ENCODE peak calls at places on chromosomes 12 and 14, in eight cellular contexts. One of them, this sample, is unnamed.

GRCh38 chr14:64673748-64674147 is 30.5 kb upstream of the PLEKHG3 start:
- DNase-seq in HL-60: peak
- DNase-seq in NCI-H1092 treated with DMSO at 0.1 percent for 48 hours: no peak
- DNase-seq in breast epithelium: no peak
- DNase-seq in COR-L47: no peak
- DNase-seq in activated CD8-positive, alpha-beta T cell treated with anti-CD3 and anti-CD28 coated beads, Interleukin-2, amount 10 ng/mL, durations not matched to agents 7 days and 5 days: peak
- DNase-seq in NAMALWA: no peak
- DNase-seq in T follicular helper cell: no peak
- DNase-seq in this sample: peak

GRCh38 chr14:105836730-105837129 is 310.3 kb downstream of the TMEM121 start:
- DNase-seq in HL-60: no peak
- DNase-seq in NCI-H1092 treated with DMSO at 0.1 percent for 48 hours: no peak
- DNase-seq in breast epithelium: no peak
- DNase-seq in COR-L47: no peak
- DNase-seq in activated CD8-positive, alpha-beta T cell treated with anti-CD3 and anti-CD28 coated beads, Interleukin-2, amount 10 ng/mL, durations not matched to agents 7 days and 5 days: peak
- DNase-seq in NAMALWA: no peak
- DNase-seq in T follicular helper cell: no peak
- DNase-seq in this sample: no peak

GRCh38 chr12:98998697-98999299 is 353.7 kb downstream of the APAF1 start:
- DNase-seq in HL-60: no peak
- DNase-seq in NCI-H1092 treated with DMSO at 0.1 percent for 48 hours: peak
- DNase-seq in breast epithelium: no peak
- DNase-seq in COR-L47: peak
- DNase-seq in activated CD8-positive, alpha-beta T cell treated with anti-CD3 and anti-CD28 coated beads, Interleukin-2, amount 10 ng/mL, durations not matched to agents 7 days and 5 days: no peak
- DNase-seq in NAMALWA: peak
- DNase-seq in T follicular helper cell: no peak
- DNase-seq in this sample: no peak

GRCh38 chr12:6834873-6835272 is 5.9 kb upstream of the GNB3 start:
- DNase-seq in HL-60: no peak
- DNase-seq in NCI-H1092 treated with DMSO at 0.1 percent for 48 hours: no peak
- DNase-seq in breast epithelium: no peak
- DNase-seq in COR-L47: no peak
- DNase-seq in activated CD8-positive, alpha-beta T cell treated with anti-CD3 and anti-CD28 coated beads, Interleukin-2, amount 10 ng/mL, durations not matched to agents 7 days and 5 days: no peak
- DNase-seq in NAMALWA: no peak
- DNase-seq in T follicular helper cell: no peak
- DNase-seq in this sample: no peak

GRCh38 chr12:62158416-62159360 is 101.5 kb upstream of the USP15 start:
- DNase-seq in HL-60: no peak
- DNase-seq in NCI-H1092 treated with DMSO at 0.1 percent for 48 hours: no peak
- DNase-seq in breast epithelium: no peak
- DNase-seq in COR-L47: no peak
- DNase-seq in activated CD8-positive, alpha-beta T cell treated with anti-CD3 and anti-CD28 coated beads, Interleukin-2, amount 10 ng/mL, durations not matched to agents 7 days and 5 days: no peak
- DNase-seq in NAMALWA: no peak
- DNase-seq in T follicular helper cell: no peak
- DNase-seq in this sample: no peak

GRCh38 chr12:26271889-26272492 is 76.6 kb downstream of the SSPN start:
- DNase-seq in HL-60: no peak
- DNase-seq in NCI-H1092 treated with DMSO at 0.1 percent for 48 hours: no peak
- DNase-seq in breast epithelium: peak
- DNase-seq in COR-L47: no peak
- DNase-seq in activated CD8-positive, alpha-beta T cell treated with anti-CD3 and anti-CD28 coated beads, Interleukin-2, amount 10 ng/mL, durations not matched to agents 7 days and 5 days: no peak
- DNase-seq in NAMALWA: no peak
- DNase-seq in T follicular helper cell: no peak
- DNase-seq in this sample: no peak

GRCh38 chr14:92780865-92781264 is 13.2 kb upstream of the GOLGA5 start:
- DNase-seq in HL-60: no peak
- DNase-seq in NCI-H1092 treated with DMSO at 0.1 percent for 48 hours: no peak
- DNase-seq in breast epithelium: no peak
- DNase-seq in COR-L47: no peak
- DNase-seq in activated CD8-positive, alpha-beta T cell treated with anti-CD3 and anti-CD28 coated beads, Interleukin-2, amount 10 ng/mL, durations not matched to agents 7 days and 5 days: no peak
- DNase-seq in NAMALWA: no peak
- DNase-seq in T follicular helper cell: no peak
- DNase-seq in this sample: no peak

GRCh38 chr14:67722293-67722692 is 20.6 kb downstream of the RDH12 start:
- DNase-seq in HL-60: no peak
- DNase-seq in NCI-H1092 treated with DMSO at 0.1 percent for 48 hours: peak
- DNase-seq in breast epithelium: no peak
- DNase-seq in COR-L47: no peak
- DNase-seq in activated CD8-positive, alpha-beta T cell treated with anti-CD3 and anti-CD28 coated beads, Interleukin-2, amount 10 ng/mL, durations not matched to agents 7 days and 5 days: no peak
- DNase-seq in NAMALWA: no peak
- DNase-seq in T follicular helper cell: no peak
- DNase-seq in this sample: no peak

GRCh38 chr12:107319536-107320030 is 226.2 kb upstream of the CRY1 start:
- DNase-seq in HL-60: peak
- DNase-seq in NCI-H1092 treated with DMSO at 0.1 percent for 48 hours: no peak
- DNase-seq in breast epithelium: no peak
- DNase-seq in COR-L47: peak
- DNase-seq in activated CD8-positive, alpha-beta T cell treated with anti-CD3 and anti-CD28 coated beads, Interleukin-2, amount 10 ng/mL, durations not matched to agents 7 days and 5 days: peak
- DNase-seq in NAMALWA: no peak
- DNase-seq in T follicular helper cell: no peak
- DNase-seq in this sample: peak

GRCh38 chr12:100675432-100675831 is 101.9 kb downstream of the GAS2L3 start:
- DNase-seq in HL-60: peak
- DNase-seq in NCI-H1092 treated with DMSO at 0.1 percent for 48 hours: peak
- DNase-seq in breast epithelium: no peak
- DNase-seq in COR-L47: peak
- DNase-seq in activated CD8-positive, alpha-beta T cell treated with anti-CD3 and anti-CD28 coated beads, Interleukin-2, amount 10 ng/mL, durations not matched to agents 7 days and 5 days: no peak
- DNase-seq in NAMALWA: peak
- DNase-seq in T follicular helper cell: no peak
- DNase-seq in this sample: no peak

GRCh38 chr12:66724616-66725015 is 45.7 kb upstream of the GRIP1 start:
- DNase-seq in HL-60: no peak
- DNase-seq in NCI-H1092 treated with DMSO at 0.1 percent for 48 hours: no peak
- DNase-seq in breast epithelium: no peak
- DNase-seq in COR-L47: no peak
- DNase-seq in activated CD8-positive, alpha-beta T cell treated with anti-CD3 and anti-CD28 coated beads, Interleukin-2, amount 10 ng/mL, durations not matched to agents 7 days and 5 days: no peak
- DNase-seq in NAMALWA: no peak
- DNase-seq in T follicular helper cell: no peak
- DNase-seq in this sample: no peak

GRCh38 chr14:105272623-105273022 is 24.3 kb downstream of the BTBD6 start:
- DNase-seq in HL-60: no peak
- DNase-seq in NCI-H1092 treated with DMSO at 0.1 percent for 48 hours: no peak
- DNase-seq in breast epithelium: no peak
- DNase-seq in COR-L47: no peak
- DNase-seq in activated CD8-positive, alpha-beta T cell treated with anti-CD3 and anti-CD28 coated beads, Interleukin-2, amount 10 ng/mL, durations not matched to agents 7 days and 5 days: no peak
- DNase-seq in NAMALWA: no peak
- DNase-seq in T follicular helper cell: no peak
- DNase-seq in this sample: no peak

GRCh38 chr12:115023279-115023678 is 339.3 kb upstream of the TBX3 start:
- DNase-seq in HL-60: no peak
- DNase-seq in NCI-H1092 treated with DMSO at 0.1 percent for 48 hours: no peak
- DNase-seq in breast epithelium: no peak
- DNase-seq in COR-L47: no peak
- DNase-seq in activated CD8-positive, alpha-beta T cell treated with anti-CD3 and anti-CD28 coated beads, Interleukin-2, amount 10 ng/mL, durations not matched to agents 7 days and 5 days: no peak
- DNase-seq in NAMALWA: no peak
- DNase-seq in T follicular helper cell: no peak
- DNase-seq in this sample: no peak

GRCh38 chr12:87818416-87818815 is 210.8 kb downstream of the C12orf50 start:
- DNase-seq in HL-60: no peak
- DNase-seq in NCI-H1092 treated with DMSO at 0.1 percent for 48 hours: no peak
- DNase-seq in breast epithelium: no peak
- DNase-seq in COR-L47: no peak
- DNase-seq in activated CD8-positive, alpha-beta T cell treated with anti-CD3 and anti-CD28 coated beads, Interleukin-2, amount 10 ng/mL, durations not matched to agents 7 days and 5 days: no peak
- DNase-seq in NAMALWA: no peak
- DNase-seq in T follicular helper cell: no peak
- DNase-seq in this sample: no peak

GRCh38 chr12:105363890-105364289 is 33.4 kb downstream of the C12orf75 start:
- DNase-seq in HL-60: no peak
- DNase-seq in NCI-H1092 treated with DMSO at 0.1 percent for 48 hours: no peak
- DNase-seq in breast epithelium: no peak
- DNase-seq in COR-L47: no peak
- DNase-seq in activated CD8-positive, alpha-beta T cell treated with anti-CD3 and anti-CD28 coated beads, Interleukin-2, amount 10 ng/mL, durations not matched to agents 7 days and 5 days: no peak
- DNase-seq in NAMALWA: no peak
- DNase-seq in T follicular helper cell: no peak
- DNase-seq in this sample: no peak

GRCh38 chr14:72678360-72678759 is 215.5 kb downstream of the DPF3 start:
- DNase-seq in HL-60: no peak
- DNase-seq in NCI-H1092 treated with DMSO at 0.1 percent for 48 hours: no peak
- DNase-seq in breast epithelium: no peak
- DNase-seq in COR-L47: no peak
- DNase-seq in activated CD8-positive, alpha-beta T cell treated with anti-CD3 and anti-CD28 coated beads, Interleukin-2, amount 10 ng/mL, durations not matched to agents 7 days and 5 days: no peak
- DNase-seq in NAMALWA: no peak
- DNase-seq in T follicular helper cell: no peak
- DNase-seq in this sample: no peak

GRCh38 chr12:46919666-46920065 is 93.9 kb upstream of the SLC38A4 start:
- DNase-seq in HL-60: no peak
- DNase-seq in NCI-H1092 treated with DMSO at 0.1 percent for 48 hours: no peak
- DNase-seq in breast epithelium: no peak
- DNase-seq in COR-L47: no peak
- DNase-seq in activated CD8-positive, alpha-beta T cell treated with anti-CD3 and anti-CD28 coated beads, Interleukin-2, amount 10 ng/mL, durations not matched to agents 7 days and 5 days: no peak
- DNase-seq in NAMALWA: no peak
- DNase-seq in T follicular helper cell: no peak
- DNase-seq in this sample: no peak

GRCh38 chr12:103865151-103865730 is 24.2 kb upstream of the NT5DC3 start:
- DNase-seq in HL-60: no peak
- DNase-seq in NCI-H1092 treated with DMSO at 0.1 percent for 48 hours: no peak
- DNase-seq in breast epithelium: no peak
- DNase-seq in COR-L47: no peak
- DNase-seq in activated CD8-positive, alpha-beta T cell treated with anti-CD3 and anti-CD28 coated beads, Interleukin-2, amount 10 ng/mL, durations not matched to agents 7 days and 5 days: no peak
- DNase-seq in NAMALWA: no peak
- DNase-seq in T follicular helper cell: no peak
- DNase-seq in this sample: no peak

GRCh38 chr12:48351022-48351708 is 446 bp upstream of the ZNF641 start:
- DNase-seq in HL-60: peak
- DNase-seq in NCI-H1092 treated with DMSO at 0.1 percent for 48 hours: no peak
- DNase-seq in breast epithelium: peak
- DNase-seq in COR-L47: peak
- DNase-seq in activated CD8-positive, alpha-beta T cell treated with anti-CD3 and anti-CD28 coated beads, Interleukin-2, amount 10 ng/mL, durations not matched to agents 7 days and 5 days: no peak
- DNase-seq in NAMALWA: no peak
- DNase-seq in T follicular helper cell: no peak
- DNase-seq in this sample: no peak

GRCh38 chr14:65810326-65810725 is 397.8 kb downstream of the FUT8 start:
- DNase-seq in HL-60: no peak
- DNase-seq in NCI-H1092 treated with DMSO at 0.1 percent for 48 hours: no peak
- DNase-seq in breast epithelium: no peak
- DNase-seq in COR-L47: peak
- DNase-seq in activated CD8-positive, alpha-beta T cell treated with anti-CD3 and anti-CD28 coated beads, Interleukin-2, amount 10 ng/mL, durations not matched to agents 7 days and 5 days: no peak
- DNase-seq in NAMALWA: no peak
- DNase-seq in T follicular helper cell: no peak
- DNase-seq in this sample: no peak

GRCh38 chr12:21697829-21698630 is 40.4 kb upstream of the LDHB start:
- DNase-seq in HL-60: no peak
- DNase-seq in NCI-H1092 treated with DMSO at 0.1 percent for 48 hours: peak
- DNase-seq in breast epithelium: no peak
- DNase-seq in COR-L47: no peak
- DNase-seq in activated CD8-positive, alpha-beta T cell treated with anti-CD3 and anti-CD28 coated beads, Interleukin-2, amount 10 ng/mL, durations not matched to agents 7 days and 5 days: no peak
- DNase-seq in NAMALWA: peak
- DNase-seq in T follicular helper cell: no peak
- DNase-seq in this sample: peak

GRCh38 chr12:78290606-78291345 is 460.1 kb downstream of the NAV3 start:
- DNase-seq in HL-60: no peak
- DNase-seq in NCI-H1092 treated with DMSO at 0.1 percent for 48 hours: no peak
- DNase-seq in breast epithelium: no peak
- DNase-seq in COR-L47: no peak
- DNase-seq in activated CD8-positive, alpha-beta T cell treated with anti-CD3 and anti-CD28 coated beads, Interleukin-2, amount 10 ng/mL, durations not matched to agents 7 days and 5 days: no peak
- DNase-seq in NAMALWA: no peak
- DNase-seq in T follicular helper cell: no peak
- DNase-seq in this sample: no peak

GRCh38 chr14:22689186-22689585 is 45.0 kb upstream of the OR6J1 start:
- DNase-seq in HL-60: no peak
- DNase-seq in NCI-H1092 treated with DMSO at 0.1 percent for 48 hours: no peak
- DNase-seq in breast epithelium: no peak
- DNase-seq in COR-L47: no peak
- DNase-seq in activated CD8-positive, alpha-beta T cell treated with anti-CD3 and anti-CD28 coated beads, Interleukin-2, amount 10 ng/mL, durations not matched to agents 7 days and 5 days: no peak
- DNase-seq in NAMALWA: no peak
- DNase-seq in T follicular helper cell: no peak
- DNase-seq in this sample: no peak

GRCh38 chr14:35399083-35399807 is 5.3 kb downstream of the NFKBIA start:
- DNase-seq in HL-60: no peak
- DNase-seq in NCI-H1092 treated with DMSO at 0.1 percent for 48 hours: no peak
- DNase-seq in breast epithelium: no peak
- DNase-seq in COR-L47: no peak
- DNase-seq in activated CD8-positive, alpha-beta T cell treated with anti-CD3 and anti-CD28 coated beads, Interleukin-2, amount 10 ng/mL, durations not matched to agents 7 days and 5 days: no peak
- DNase-seq in NAMALWA: no peak
- DNase-seq in T follicular helper cell: no peak
- DNase-seq in this sample: no peak

GRCh38 chr12:4958697-4959375 is 49.1 kb downstream of the KCNA1 start:
- DNase-seq in HL-60: no peak
- DNase-seq in NCI-H1092 treated with DMSO at 0.1 percent for 48 hours: no peak
- DNase-seq in breast epithelium: no peak
- DNase-seq in COR-L47: no peak
- DNase-seq in activated CD8-positive, alpha-beta T cell treated with anti-CD3 and anti-CD28 coated beads, Interleukin-2, amount 10 ng/mL, durations not matched to agents 7 days and 5 days: no peak
- DNase-seq in NAMALWA: no peak
- DNase-seq in T follicular helper cell: no peak
- DNase-seq in this sample: no peak

GRCh38 chr14:61662437-61663311 is 32.6 kb upstream of the HIF1A start:
- DNase-seq in HL-60: peak
- DNase-seq in NCI-H1092 treated with DMSO at 0.1 percent for 48 hours: no peak
- DNase-seq in breast epithelium: no peak
- DNase-seq in COR-L47: no peak
- DNase-seq in activated CD8-positive, alpha-beta T cell treated with anti-CD3 and anti-CD28 coated beads, Interleukin-2, amount 10 ng/mL, durations not matched to agents 7 days and 5 days: peak
- DNase-seq in NAMALWA: peak
- DNase-seq in T follicular helper cell: no peak
- DNase-seq in this sample: peak

GRCh38 chr14:67851785-67852410 is 32.3 kb downstream of the RAD51B start:
- DNase-seq in HL-60: no peak
- DNase-seq in NCI-H1092 treated with DMSO at 0.1 percent for 48 hours: no peak
- DNase-seq in breast epithelium: no peak
- DNase-seq in COR-L47: no peak
- DNase-seq in activated CD8-positive, alpha-beta T cell treated with anti-CD3 and anti-CD28 coated beads, Interleukin-2, amount 10 ng/mL, durations not matched to agents 7 days and 5 days: no peak
- DNase-seq in NAMALWA: no peak
- DNase-seq in T follicular helper cell: no peak
- DNase-seq in this sample: no peak

GRCh38 chr12:98002887-98003493 is 512.4 kb upstream of the TMPO start:
- DNase-seq in HL-60: peak
- DNase-seq in NCI-H1092 treated with DMSO at 0.1 percent for 48 hours: peak
- DNase-seq in breast epithelium: no peak
- DNase-seq in COR-L47: peak
- DNase-seq in activated CD8-positive, alpha-beta T cell treated with anti-CD3 and anti-CD28 coated beads, Interleukin-2, amount 10 ng/mL, durations not matched to agents 7 days and 5 days: peak
- DNase-seq in NAMALWA: peak
- DNase-seq in T follicular helper cell: no peak
- DNase-seq in this sample: no peak